ENCODE peak calls at places on chromosomes 12 and 14, in seven cellular contexts. M is IMR-90, B is neuronal stem cell, P is mesendoderm, H is trophoblast cell, Z is mesenchymal stem cell, K is H1. N is an unnamed sample.

GRCh38 chr14:63493246-63493645 is 49.9 kb downstream of the PPP2R5E start:
- DNase-seq in B (peak), P (peak), Z (no peak), M (peak), H (peak), K (no peak), N (no peak)

GRCh38 chr12:131047789-131048610 is 94.3 kb downstream of the ADGRD1 start:
- DNase-seq in H (no peak), P (no peak), Z (no peak), B (no peak), M (no peak), K (no peak), N (no peak)

GRCh38 chr14:68965261-68965761 is 13.8 kb downstream of the ACTN1 start:
- DNase-seq in H (no peak), P (no peak), B (no peak), Z (no peak), K (no peak), M (no peak), N (no peak)

GRCh38 chr14:56514663-56515371 is 64.8 kb upstream of the TMEM260 start:
- DNase-seq in H (no peak), M (peak), Z (peak), B (no peak), K (no peak), P (peak), N (no peak)

GRCh38 chr12:98998697-98999299 is 353.7 kb downstream of the APAF1 start:
- DNase-seq in H (peak), K (no peak), B (peak), M (peak), Z (peak), P (peak), N (no peak)

GRCh38 chr14:74141703-74142102 is 56.9 kb downstream of the LIN52 start:
- DNase-seq in Z (peak), K (no peak), H (no peak), B (no peak), P (no peak), M (no peak), N (no peak)

GRCh38 chr14:64107438-64107837 is 186.7 kb downstream of the ESR2 start:
- DNase-seq in P (no peak), Z (no peak), H (peak), M (no peak), B (no peak), K (no peak), N (no peak)

GRCh38 chr12:116559330-116560080 is at the start of gene MAP1LC3B2:
- DNase-seq in M (peak), B (no peak), Z (peak), P (no peak), H (peak), K (peak), N (peak)

GRCh38 chr12:4809449-4810218 is 89.4 kb downstream of the GALNT8 start:
- DNase-seq in M (no peak), P (peak), H (peak), B (peak), K (peak), Z (no peak), N (peak)

DNA sequence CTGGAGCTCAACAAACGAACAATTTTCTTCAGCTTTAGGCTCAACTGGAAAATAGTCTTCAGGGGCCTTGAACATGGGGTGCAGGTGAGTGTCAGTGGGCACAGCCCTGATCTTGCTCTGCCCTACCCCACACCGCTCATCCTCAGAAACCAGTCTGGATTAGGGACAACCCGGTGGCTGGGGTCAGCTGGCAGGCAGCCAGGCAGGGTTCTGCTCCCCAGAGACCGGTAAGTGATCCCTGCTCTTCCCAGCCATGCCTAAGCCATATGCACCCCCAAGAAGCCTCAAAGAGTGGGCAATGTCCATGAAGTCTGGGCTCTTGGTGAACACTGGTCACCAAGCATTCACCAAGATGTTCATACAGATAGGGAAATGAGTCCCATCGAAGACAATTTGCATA is 64.0 kb upstream of the VASH1 start:
- DNase-seq in H (no peak), B (no peak), Z (no peak), P (no peak), K (peak), M (no peak), N (no peak)
- H3K18ac ChIP-seq in H (no peak), B (no peak), Z (no peak), P (no peak), K (no peak), M (no peak), N (no peak)

GRCh38 chr14:54778618-54779017 is 124.0 kb downstream of the GCH1 start:
- DNase-seq in Z (no peak), B (no peak), H (no peak), K (no peak), M (no peak), P (no peak), N (no peak)
- H3K18ac ChIP-seq in Z (no peak), B (no peak), H (no peak), K (no peak), M (no peak), P (no peak), N (no peak)

DNA sequence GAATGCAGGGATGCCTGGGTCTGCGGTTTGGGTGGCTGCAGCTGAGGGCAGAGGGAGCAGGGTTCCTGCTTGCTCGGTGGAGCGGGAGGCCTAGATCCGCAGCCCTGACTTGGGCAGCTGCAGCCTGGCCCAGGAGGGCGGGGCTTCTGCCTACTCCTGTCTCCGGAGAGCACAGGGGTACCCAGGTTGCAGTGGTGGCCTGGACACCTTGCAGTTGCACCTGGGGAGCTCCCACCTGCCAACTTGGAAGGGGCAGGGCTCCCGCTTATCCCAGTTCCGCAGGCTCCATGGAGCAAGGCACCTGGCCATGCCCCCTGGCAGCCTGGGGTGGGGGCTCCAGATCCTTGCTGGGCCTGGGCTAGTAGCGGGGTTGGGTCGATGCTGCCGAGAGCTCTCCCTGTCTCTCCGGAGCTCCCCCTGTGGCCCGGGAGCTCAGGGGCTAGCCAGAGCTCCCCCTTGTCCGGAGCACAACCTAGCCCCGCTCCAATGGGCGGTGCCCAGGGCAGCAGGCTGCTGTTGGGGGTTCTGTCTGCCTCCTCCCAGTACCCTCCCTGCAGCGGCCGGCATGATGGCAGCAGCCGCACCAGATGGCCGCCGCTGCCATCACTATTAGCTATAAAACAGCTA is 136.4 kb downstream of the PTPRR start:
- DNase-seq in K (no peak), P (no peak), M (no peak), H (no peak), Z (no peak), B (no peak), N (peak)
- H3K18ac ChIP-seq in K (no peak), P (no peak), M (no peak), H (no peak), Z (no peak), B (peak), N (no peak)

GRCh38 chr14:25120261-25120660 is 70.3 kb upstream of the STXBP6 start:
- DNase-seq in K (no peak), H (no peak), P (no peak), M (no peak), B (no peak), Z (no peak), N (no peak)

GRCh38 chr14:25116607-25117006 is 66.7 kb upstream of the STXBP6 start:
- DNase-seq in M (no peak), P (no peak), H (peak), B (no peak), K (no peak), Z (peak), N (no peak)

GRCh38 chr14:25121342-25122129 is 71.6 kb upstream of the STXBP6 start:
- DNase-seq in K (no peak), P (peak), Z (peak), M (peak), B (no peak), H (peak), N (no peak)

GRCh38 chr14:25122188-25122587 is 72.2 kb upstream of the STXBP6 start:
- DNase-seq in B (no peak), M (no peak), Z (no peak), K (no peak), P (no peak), H (no peak), N (no peak)

GRCh38 chr14:25118671-25119070 is 68.7 kb upstream of the STXBP6 start:
- DNase-seq in P (no peak), K (no peak), M (no peak), B (no peak), H (no peak), Z (no peak), N (no peak)
- H3K18ac ChIP-seq in P (no peak), K (no peak), M (no peak), B (no peak), H (no peak), Z (no peak), N (no peak)

GRCh38 chr14:58166005-58166983 is 14.3 kb upstream of the ARMH4 start:
- DNase-seq in Z (peak), B (peak), H (peak), P (peak), M (peak), K (peak), N (peak)
- H3K18ac ChIP-seq in Z (no peak), B (no peak), H (no peak), P (no peak), M (no peak), K (no peak), N (no peak)